ENCODE peak calls at places on chromosome 19, in five cellular contexts. One of them, this sample, is unnamed.

GRCh38 chr19:33392341-33393285 is 19.1 kb downstream of the CEBPG start:
- DNase-seq in HEK293T: no peak
- DNase-seq in GM12878: no peak
- DNase-seq in HepG2: peak
- DNase-seq in H1: no peak
- DNase-seq in this sample: no peak

GRCh38 chr19:16293133-16294085 is 31.2 kb upstream of the KLF2 start:
- DNase-seq in HEK293T: no peak
- DNase-seq in GM12878: no peak
- DNase-seq in HepG2: no peak
- DNase-seq in H1: no peak
- DNase-seq in this sample: no peak

GRCh38 chr19:18932216-18932841 is 8.7 kb downstream of the HOMER3 start:
- DNase-seq in HEK293T: peak
- DNase-seq in GM12878: no peak
- DNase-seq in HepG2: no peak
- DNase-seq in H1: peak
- DNase-seq in this sample: peak

GRCh38 chr19:7669641-7670040 is 792 bp downstream of the RETN start:
- DNase-seq in HEK293T: no peak
- DNase-seq in GM12878: no peak
- DNase-seq in HepG2: no peak
- DNase-seq in H1: no peak
- DNase-seq in this sample: no peak

GRCh38 chr19:23817519-23817918 is 58.8 kb upstream of the ZNF681 start:
- DNase-seq in HEK293T: peak
- DNase-seq in GM12878: no peak
- DNase-seq in HepG2: peak
- DNase-seq in H1: peak
- DNase-seq in this sample: peak

GRCh38 chr19:51111606-51112005 is 3.4 kb upstream of the CTU1 start:
- DNase-seq in HEK293T: peak
- DNase-seq in GM12878: no peak
- DNase-seq in HepG2: peak
- DNase-seq in H1: no peak
- DNase-seq in this sample: no peak

GRCh38 chr19:2207991-2208860 is 27.9 kb downstream of the PLEKHJ1 start:
- DNase-seq in HEK293T: no peak
- DNase-seq in GM12878: no peak
- DNase-seq in HepG2: no peak
- DNase-seq in H1: peak
- DNase-seq in this sample: no peak

GRCh38 chr19:19433666-19434213 is 28.3 kb downstream of the GATAD2A start:
- DNase-seq in HEK293T: no peak
- DNase-seq in GM12878: no peak
- DNase-seq in HepG2: no peak
- DNase-seq in H1: no peak
- DNase-seq in this sample: no peak

GRCh38 chr19:13588953-13589833 is 82.9 kb upstream of the CACNA1A start:
- DNase-seq in HEK293T: peak
- DNase-seq in GM12878: no peak
- DNase-seq in HepG2: peak
- DNase-seq in H1: peak
- DNase-seq in this sample: peak

GRCh38 chr19:17686592-17687042 is 1.5 kb downstream of the UNC13A start:
- DNase-seq in HEK293T: peak
- DNase-seq in GM12878: no peak
- DNase-seq in HepG2: no peak
- DNase-seq in H1: peak
- DNase-seq in this sample: no peak

GRCh38 chr19:42477117-42477516 is 34.4 kb upstream of the CXCL17 start:
- DNase-seq in HEK293T: no peak
- DNase-seq in GM12878: no peak
- DNase-seq in HepG2: no peak
- DNase-seq in H1: no peak
- DNase-seq in this sample: no peak

GRCh38 chr19:10593820-10594637 is 6.9 kb upstream of the AP1M2 start:
- DNase-seq in HEK293T: no peak
- DNase-seq in GM12878: peak
- DNase-seq in HepG2: no peak
- DNase-seq in H1: no peak
- DNase-seq in this sample: no peak

GRCh38 chr19:4559569-4559968 is at the start of gene SEMA6B:
- DNase-seq in HEK293T: no peak
- DNase-seq in GM12878: no peak
- DNase-seq in HepG2: no peak
- DNase-seq in H1: no peak
- DNase-seq in this sample: no peak

GRCh38 chr19:31639306-31639705 is 290.1 kb upstream of the TSHZ3 start:
- DNase-seq in HEK293T: no peak
- DNase-seq in GM12878: no peak
- DNase-seq in HepG2: no peak
- DNase-seq in H1: no peak
- DNase-seq in this sample: no peak

GRCh38 chr19:33634361-33635091 is 12.8 kb downstream of the CHST8 start:
- DNase-seq in HEK293T: no peak
- DNase-seq in GM12878: no peak
- DNase-seq in HepG2: no peak
- DNase-seq in H1: no peak
- DNase-seq in this sample: no peak

GRCh38 chr19:54684537-54684936 is 21.8 kb downstream of the LILRB4 start:
- DNase-seq in HEK293T: peak
- DNase-seq in GM12878: no peak
- DNase-seq in HepG2: peak
- DNase-seq in H1: no peak
- DNase-seq in this sample: peak

GRCh38 chr19:40141546-40141945 is 49.7 kb upstream of the MAP3K10 start:
- DNase-seq in HEK293T: no peak
- DNase-seq in GM12878: no peak
- DNase-seq in HepG2: no peak
- DNase-seq in H1: no peak
- DNase-seq in this sample: no peak

GRCh38 chr19:52522555-52522954 is 4.9 kb upstream of the ZNF808 start:
- DNase-seq in HEK293T: no peak
- DNase-seq in GM12878: no peak
- DNase-seq in HepG2: no peak
- DNase-seq in H1: no peak
- DNase-seq in this sample: no peak

GRCh38 chr19:37981785-37982475 is 74.9 kb downstream of the SIPA1L3 start:
- DNase-seq in HEK293T: no peak
- DNase-seq in GM12878: no peak
- DNase-seq in HepG2: no peak
- DNase-seq in H1: no peak
- DNase-seq in this sample: no peak

GRCh38 chr19:925087-925911 is 536 bp upstream of the ARID3A start:
- DNase-seq in HEK293T: peak
- DNase-seq in GM12878: no peak
- DNase-seq in HepG2: peak
- DNase-seq in H1: peak
- DNase-seq in this sample: peak

GRCh38 chr19:39498262-39499081 is at the start of gene DLL3:
- DNase-seq in HEK293T: peak
- DNase-seq in GM12878: no peak
- DNase-seq in HepG2: no peak
- DNase-seq in H1: peak
- DNase-seq in this sample: no peak

GRCh38 chr19:3801412-3802096 is 15.4 kb upstream of the MATK start:
- DNase-seq in HEK293T: no peak
- DNase-seq in GM12878: no peak
- DNase-seq in HepG2: no peak
- DNase-seq in H1: peak
- DNase-seq in this sample: peak

GRCh38 chr19:41356984-41357739 is 3.4 kb upstream of the TGFB1 start:
- DNase-seq in HEK293T: no peak
- DNase-seq in GM12878: no peak
- DNase-seq in HepG2: no peak
- DNase-seq in H1: no peak
- DNase-seq in this sample: no peak

GRCh38 chr19:45323671-45324081 is 1.0 kb upstream of the CKM start:
- DNase-seq in HEK293T: no peak
- DNase-seq in GM12878: no peak
- DNase-seq in HepG2: no peak
- DNase-seq in H1: peak
- DNase-seq in this sample: no peak

GRCh38 chr19:21358768-21359451 is at the start of gene ZNF738:
- DNase-seq in HEK293T: peak
- DNase-seq in GM12878: peak
- DNase-seq in HepG2: peak
- DNase-seq in H1: peak
- DNase-seq in this sample: peak

GRCh38 chr19:19268453-19269385 is 4.4 kb downstream of the TM6SF2 start:
- DNase-seq in HEK293T: no peak
- DNase-seq in GM12878: no peak
- DNase-seq in HepG2: no peak
- DNase-seq in H1: no peak
- DNase-seq in this sample: no peak

GRCh38 chr19:47437500-47437899 is 18.2 kb upstream of the MEIS3 start:
- DNase-seq in HEK293T: no peak
- DNase-seq in GM12878: no peak
- DNase-seq in HepG2: no peak
- DNase-seq in H1: no peak
- DNase-seq in this sample: no peak

GRCh38 chr19:47435883-47436417 is 16.6 kb upstream of the MEIS3 start:
- DNase-seq in HEK293T: no peak
- DNase-seq in GM12878: no peak
- DNase-seq in HepG2: no peak
- DNase-seq in H1: no peak
- DNase-seq in this sample: no peak

GRCh38 chr19:47438793-47439220 is 19.5 kb upstream of the MEIS3 start:
- DNase-seq in HEK293T: no peak
- DNase-seq in GM12878: no peak
- DNase-seq in HepG2: no peak
- DNase-seq in H1: peak
- DNase-seq in this sample: no peak

GRCh38 chr19:47435196-47435595 is 15.9 kb upstream of the MEIS3 start:
- DNase-seq in HEK293T: no peak
- DNase-seq in GM12878: peak
- DNase-seq in HepG2: no peak
- DNase-seq in H1: no peak
- DNase-seq in this sample: no peak

GRCh38 chr19:47436712-47437401 is 17.5 kb upstream of the MEIS3 start:
- DNase-seq in HEK293T: peak
- DNase-seq in GM12878: no peak
- DNase-seq in HepG2: peak
- DNase-seq in H1: peak
- DNase-seq in this sample: no peak
- TF ChIP-seq SUZ12 in HEK293T: no peak
- TF ChIP-seq SUZ12 in GM12878: no peak
- TF ChIP-seq SUZ12 in HepG2: no peak
- TF ChIP-seq SUZ12 in H1: no peak
- TF ChIP-seq SUZ12 in this sample: no peak

GRCh38 chr19:56987184-56987583 is 132.6 kb upstream of the USP29 start:
- DNase-seq in HEK293T: no peak
- DNase-seq in GM12878: no peak
- DNase-seq in HepG2: no peak
- DNase-seq in H1: no peak
- DNase-seq in this sample: no peak
- TF ChIP-seq SUZ12 in HEK293T: no peak
- TF ChIP-seq SUZ12 in GM12878: no peak
- TF ChIP-seq SUZ12 in HepG2: no peak
- TF ChIP-seq SUZ12 in H1: no peak
- TF ChIP-seq SUZ12 in this sample: no peak

DNA sequence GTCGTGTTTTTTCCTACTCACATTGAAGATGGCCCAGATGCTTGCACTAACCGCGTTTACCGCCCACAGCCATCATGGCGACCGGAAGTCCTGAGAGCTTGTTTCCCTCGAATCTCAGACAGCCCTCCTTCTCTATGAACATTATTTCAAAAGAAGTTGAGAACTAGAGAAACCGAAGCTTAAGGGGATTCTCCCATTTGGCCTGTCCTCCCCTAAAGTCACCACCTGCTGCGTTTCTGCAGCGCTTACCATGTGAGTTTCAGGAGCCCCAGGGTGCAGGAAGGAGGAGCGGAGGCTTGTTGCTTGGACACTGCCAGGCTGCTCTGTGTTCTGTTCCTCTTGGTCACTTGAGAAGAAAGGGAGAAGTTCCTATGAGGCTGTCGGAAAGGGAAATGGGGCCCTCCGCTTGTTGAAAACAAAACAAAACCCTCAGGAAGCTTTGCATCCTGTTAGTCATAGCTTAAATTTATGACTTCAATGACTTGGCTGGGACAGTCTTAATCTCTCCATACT is 6.2 kb downstream of the CARD8 start:
- DNase-seq in HEK293T: no peak
- DNase-seq in GM12878: peak
- DNase-seq in HepG2: no peak
- DNase-seq in H1: no peak
- DNase-seq in this sample: no peak
- TF ChIP-seq SUZ12 in HEK293T: no peak
- TF ChIP-seq SUZ12 in GM12878: no peak
- TF ChIP-seq SUZ12 in HepG2: no peak
- TF ChIP-seq SUZ12 in H1: no peak
- TF ChIP-seq SUZ12 in this sample: no peak

GRCh38 chr19:47109541-47110375 is 3.8 kb downstream of the ZC3H4 start:
- DNase-seq in HEK293T: no peak
- DNase-seq in GM12878: no peak
- DNase-seq in HepG2: no peak
- DNase-seq in H1: no peak
- DNase-seq in this sample: no peak

GRCh38 chr19:47111682-47112165 is 1.9 kb downstream of the ZC3H4 start:
- DNase-seq in HEK293T: no peak
- DNase-seq in GM12878: no peak
- DNase-seq in HepG2: no peak
- DNase-seq in H1: no peak
- DNase-seq in this sample: no peak

GRCh38 chr19:47109177-47109540 is 4.4 kb downstream of the ZC3H4 start:
- DNase-seq in HEK293T: no peak
- DNase-seq in GM12878: no peak
- DNase-seq in HepG2: no peak
- DNase-seq in H1: no peak
- DNase-seq in this sample: no peak

GRCh38 chr19:47111081-47111589 is 2.4 kb downstream of the ZC3H4 start:
- DNase-seq in HEK293T: peak
- DNase-seq in GM12878: no peak
- DNase-seq in HepG2: no peak
- DNase-seq in H1: no peak
- DNase-seq in this sample: no peak

DNA sequence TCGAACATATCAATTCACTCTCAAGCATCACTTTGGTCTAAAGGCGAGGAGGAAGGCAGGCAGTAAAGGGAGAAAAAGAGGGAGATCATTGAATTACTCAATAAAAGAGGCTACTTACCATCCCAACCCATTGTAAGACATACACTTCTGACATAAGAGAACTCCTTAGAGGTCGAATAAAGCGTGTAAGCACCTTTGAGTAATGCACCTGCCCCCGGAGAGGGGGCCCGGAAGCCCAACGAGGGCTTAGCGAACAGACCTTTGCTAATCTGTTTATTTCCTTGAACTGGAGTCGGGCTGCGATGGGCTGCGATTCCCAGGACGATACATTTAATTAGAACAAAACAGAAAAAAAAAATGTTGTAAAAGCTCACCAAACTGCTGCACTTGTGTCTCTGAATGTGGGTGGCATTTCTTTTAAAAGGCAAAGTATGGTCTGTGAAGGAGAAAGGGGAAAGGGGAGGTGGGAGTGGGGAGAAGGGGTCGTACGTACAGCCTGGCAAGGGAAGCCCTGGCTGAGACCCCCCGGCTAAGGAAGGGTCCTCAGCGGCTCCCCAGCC is 3.0 kb downstream of the ZC3H4 start:
- DNase-seq in HEK293T: peak
- DNase-seq in GM12878: no peak
- DNase-seq in HepG2: no peak
- DNase-seq in H1: no peak
- DNase-seq in this sample: no peak
- TF ChIP-seq SUZ12 in HEK293T: no peak
- TF ChIP-seq SUZ12 in GM12878: no peak
- TF ChIP-seq SUZ12 in HepG2: no peak
- TF ChIP-seq SUZ12 in H1: no peak
- TF ChIP-seq SUZ12 in this sample: no peak